ENCODE peak calls at places on chromosomes 2 and 18, in five cellular contexts. F is CD4-positive, CD25-positive, alpha-beta regulatory T cell; P is upper lobe of right lung; D is naive thymus-derived CD4-positive, alpha-beta T cell; A is lower lobe of right lung. G is an unnamed sample.

GRCh38 chr2:33133436-33133835 is 186.7 kb downstream of the LTBP1 start:
- DNase-seq in P (no peak), D (no peak), F (no peak), A (no peak), G (peak; percentile 71)

GRCh38 chr2:24821433-24821891 is 28.2 kb downstream of the CENPO start:
- DNase-seq in P (no peak), A (no peak), F (no peak), D (no peak), G (peak; percentile 33)

GRCh38 chr2:79713131-79713785 is 200.4 kb downstream of the CTNNA2 start:
- DNase-seq in P (no peak), A (no peak), D (no peak), F (no peak), G (no peak)

GRCh38 chr2:172428841-172429173 is 1.4 kb downstream of the ITGA6 start:
- DNase-seq in F (no peak), P (no peak), A (no peak), D (no peak), G (no peak)

GRCh38 chr2:71935291-71935848 is 212.3 kb downstream of the CYP26B1 start:
- DNase-seq in P (peak; percentile 56), F (no peak), A (no peak), D (no peak), G (peak; percentile 91)

GRCh38 chr18:46155652-46156051 is 51.5 kb downstream of the HAUS1 start:
- DNase-seq in P (no peak), D (peak; percentile 55), F (no peak), A (no peak), G (no peak)

GRCh38 chr2:225120175-225120574 is 77.9 kb upstream of the DOCK10 start:
- DNase-seq in F (no peak), D (no peak), P (no peak), A (no peak), G (no peak)

GRCh38 chr2:11357428-11357972 is 13.1 kb upstream of the ROCK2 start:
- DNase-seq in D (no peak), F (no peak), P (peak; percentile 79), A (peak; percentile 63), G (no peak)

GRCh38 chr2:124524155-124524910 is 499.2 kb downstream of the CNTNAP5 start:
- DNase-seq in F (no peak), D (no peak), P (no peak), A (no peak), G (no peak)

GRCh38 chr2:18266188-18266587 is 294.3 kb downstream of the RDH14 start:
- DNase-seq in F (no peak), P (no peak), A (no peak), D (no peak), G (no peak)

GRCh38 chr2:7792031-7792651 is 874.9 kb downstream of the RNF144A start:
- DNase-seq in F (no peak), D (no peak), A (peak; percentile 55), P (no peak), G (no peak)

DNA sequence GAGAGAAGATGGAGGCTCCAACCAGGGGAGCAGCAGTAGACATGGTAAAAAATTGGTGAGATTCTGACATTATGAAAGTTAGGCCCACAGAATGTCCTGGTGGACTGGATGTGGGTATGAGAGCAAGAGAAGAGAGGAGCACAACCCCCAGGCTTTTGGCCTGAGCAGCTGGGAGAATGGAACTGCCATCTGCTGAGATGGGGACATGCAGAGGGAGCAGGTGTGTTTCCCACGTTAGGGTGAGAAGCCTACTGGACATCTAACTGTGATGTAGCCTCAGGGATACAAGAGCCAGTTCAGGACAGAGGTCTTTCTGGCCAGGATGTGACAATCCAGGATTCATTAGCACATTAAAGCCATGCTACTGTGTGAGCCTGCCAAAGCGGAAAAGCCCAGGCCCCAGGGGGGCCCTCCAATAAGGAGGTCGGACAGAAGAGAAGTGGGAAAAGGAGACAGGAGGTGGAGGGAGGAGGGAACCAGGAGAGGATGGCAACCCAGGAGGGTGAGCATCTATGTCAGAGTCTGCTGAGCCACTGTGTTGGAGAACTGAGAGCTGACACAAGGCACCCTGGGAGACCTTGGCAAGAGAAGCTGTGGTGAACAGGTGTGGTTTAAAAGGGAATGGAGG is 10.6 kb downstream of the CYB5A start:
- DNase-seq in P (no peak), D (no peak), F (no peak), A (no peak), G (no peak)
- H3K9me3 ChIP-seq in P (no peaks in the 10 kb centered on the region), D (no peaks in the 10 kb centered on the region), F (no peaks in the 10 kb centered on the region), A (no peaks in the 10 kb centered on the region), G (no peaks in the 10 kb centered on the region)

DNA sequence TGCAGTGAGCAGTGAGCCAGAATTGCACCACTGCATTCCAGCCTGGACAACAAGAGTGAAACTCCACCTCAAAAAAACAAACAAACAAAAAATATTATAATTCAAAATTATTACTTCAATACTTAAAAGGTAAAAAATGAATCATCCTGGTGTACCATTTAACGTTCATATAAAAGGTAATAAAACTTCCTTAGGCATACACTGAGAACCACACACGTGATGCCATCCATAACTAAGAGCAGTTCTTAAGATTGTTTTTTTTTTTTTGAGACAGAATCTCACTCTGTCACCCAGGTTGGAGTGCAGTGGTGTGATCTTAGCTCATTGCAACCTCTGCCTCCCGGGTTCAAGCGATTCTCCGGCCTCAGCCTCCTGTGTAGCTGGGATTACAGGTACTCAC is 29.4 kb downstream of the YWHAQ start:
- DNase-seq in D (no peak), P (no peak), A (no peak), F (no peak), G (no peak)
- H3K4me3 ChIP-seq in D (no peak overlapping the region), P (no peak overlapping the region), A (no peak overlapping the region), F (no peak overlapping the region), G (no peak overlapping the region)

GRCh38 chr2:109216332-109216731 is 87.3 kb downstream of the SH3RF3 start:
- DNase-seq in D (no peak), P (peak; percentile 73), F (no peak), A (no peak), G (no peak)

GRCh38 chr2:109215866-109216265 is 86.9 kb downstream of the SH3RF3 start:
- DNase-seq in F (no peak), A (no peak), P (peak; percentile 37), D (no peak), G (no peak)

GRCh38 chr2:109217362-109218086 is 88.5 kb downstream of the SH3RF3 start:
- DNase-seq in F (no peak), P (peak; percentile 51), A (no peak), D (peak; percentile 26), G (no peak)

GRCh38 chr2:109218087-109218791 is 89.2 kb downstream of the SH3RF3 start:
- DNase-seq in P (no peak), A (no peak), D (no peak), F (no peak), G (peak; percentile 43)

GRCh38 chr2:109218792-109219126 is 89.8 kb downstream of the SH3RF3 start:
- DNase-seq in D (no peak), A (no peak), P (no peak), F (no peak), G (no peak)
- H3K27me3 ChIP-seq in D (peaks cover 16% of the 10 kb centered on the region), A (peaks cover 9% of the 10 kb centered on the region), P (no peaks in the 10 kb centered on the region), F (peaks cover 27% of the 10 kb centered on the region), G (no peaks in the 10 kb centered on the region)

GRCh38 chr2:237115870-237116269 is 30.2 kb downstream of the COPS8 start:
- DNase-seq in A (no peak), D (no peak), P (no peak), F (no peak), G (no peak)

GRCh38 chr2:237118731-237119130 is 33.0 kb downstream of the COPS8 start:
- DNase-seq in D (no peak), F (no peak), A (no peak), P (no peak), G (no peak)

GRCh38 chr2:237109421-237109820 is 23.7 kb downstream of the COPS8 start:
- DNase-seq in D (no peak), P (no peak), F (no peak), A (no peak), G (no peak)

GRCh38 chr2:237118025-237118424 is 32.3 kb downstream of the COPS8 start:
- DNase-seq in P (no peak), A (no peak), F (no peak), D (no peak), G (no peak)

GRCh38 chr2:237113026-237113810 is 27.5 kb downstream of the COPS8 start:
- DNase-seq in P (no peak), F (no peak), A (no peak), D (no peak), G (no peak)
- H3K9me3 ChIP-seq in P (no peaks in the 10 kb centered on the region), F (peaks cover 6% of the 10 kb centered on the region), A (peaks cover 7% of the 10 kb centered on the region), D (no peaks in the 10 kb centered on the region), G (no peaks in the 10 kb centered on the region)

GRCh38 chr2:38440655-38441054 is 63.6 kb upstream of the ATL2 start:
- DNase-seq in D (no peak), A (no peak), P (no peak), F (no peak), G (no peak)

GRCh38 chr2:38444247-38444646 is 67.2 kb upstream of the ATL2 start:
- DNase-seq in D (no peak), P (no peak), F (no peak), A (no peak), G (no peak)

GRCh38 chr2:38439807-38440300 is 62.8 kb upstream of the ATL2 start:
- DNase-seq in D (no peak), F (no peak), A (no peak), P (no peak), G (no peak)

GRCh38 chr2:38441346-38441745 is 64.3 kb upstream of the ATL2 start:
- DNase-seq in D (no peak), A (no peak), P (no peak), F (no peak), G (no peak)

GRCh38 chr2:38443021-38443541 is 66.0 kb upstream of the ATL2 start:
- DNase-seq in D (no peak), A (no peak), P (no peak), F (no peak), G (peak; percentile 82)
- H3K4me3 ChIP-seq in D (no peak overlapping the region), A (no peak overlapping the region), P (no peak overlapping the region), F (no peak overlapping the region), G (no peak overlapping the region)

GRCh38 chr2:26590960-26591618 is 50.1 kb downstream of the CIB4 start:
- DNase-seq in A (no peak), P (peak; percentile 33), D (no peak), F (no peak), G (peak; percentile 27)

GRCh38 chr2:26587966-26588365 is 53.2 kb downstream of the CIB4 start:
- DNase-seq in D (no peak), P (peak; percentile 26), A (no peak), F (no peak), G (peak; percentile 35)

GRCh38 chr2:26585966-26586365 is 55.2 kb downstream of the CIB4 start:
- DNase-seq in F (no peak), P (peak; percentile 48), A (no peak), D (no peak), G (peak; percentile 48)

GRCh38 chr2:26590439-26590838 is 50.7 kb downstream of the CIB4 start:
- DNase-seq in F (no peak), P (peak; percentile 29), D (no peak), A (no peak), G (peak; percentile 26)

GRCh38 chr2:26588576-26588975 is 52.6 kb downstream of the CIB4 start:
- DNase-seq in P (peak; percentile 11), D (no peak), F (no peak), A (no peak), G (peak; percentile 35)
- H3K27me3 ChIP-seq in P (peaks cover 6% of the 10 kb centered on the region), D (no peaks in the 10 kb centered on the region), F (no peaks in the 10 kb centered on the region), A (peaks cover 13% of the 10 kb centered on the region), G (no peaks in the 10 kb centered on the region)

G was measured in sigmoid colon.